ENCODE peak calls at places on chromosomes 16 and 17, in five cellular contexts. U is H1, X is IMR-90, N is trophoblast cell, I is mesenchymal stem cell. Z is an unnamed sample.

GRCh38 chr16:84700518-84701277 is 898 bp downstream of the USP10 start:
- DNase-seq in U (no peak), X (peak), N (peak), I (peak), Z (peak)

GRCh38 chr16:85583491-85584181 is 29.5 kb upstream of the GSE1 start:
- DNase-seq in U (peak), X (peak), N (no peak), I (peak), Z (peak)

GRCh38 chr17:81685108-81685507 is 1.3 kb downstream of the HGS start:
- DNase-seq in U (no peak), X (peak), N (peak), I (peak), Z (no peak)

GRCh38 chr17:36674278-36674650 is 72.9 kb downstream of the MRM1 start:
- DNase-seq in U (no peak), X (no peak), N (no peak), I (no peak), Z (no peak)

GRCh38 chr17:63476494-63476856 is 386 bp upstream of the ACE start:
- DNase-seq in U (no peak), X (no peak), N (peak), I (peak), Z (peak)

GRCh38 chr16:59543641-59544040 is 809.5 kb upstream of the GOT2 start:
- DNase-seq in U (no peak), X (peak), N (no peak), I (no peak), Z (no peak)

GRCh38 chr16:29765167-29766032 is 12.7 kb upstream of the ZG16 start:
- DNase-seq in U (no peak), X (no peak), N (no peak), I (no peak), Z (no peak)

GRCh38 chr17:27290916-27291598 is 2.9 kb upstream of the WSB1 start:
- DNase-seq in U (no peak), X (no peak), N (no peak), I (no peak), Z (no peak)

GRCh38 chr17:40038882-40039513 is 15.2 kb downstream of the MED24 start:
- DNase-seq in U (no peak), X (peak), N (peak), I (peak), Z (no peak)

GRCh38 chr17:78890111-78890897 is 12.7 kb downstream of the CEP295NL start:
- DNase-seq in U (no peak), X (no peak), N (peak), I (no peak), Z (no peak)

GRCh38 chr17:78828470-78829185 is 12.0 kb downstream of the USP36 start:
- DNase-seq in U (no peak), X (peak), N (peak), I (peak), Z (no peak)

GRCh38 chr17:67248291-67248690 is 3.3 kb upstream of the HELZ start:
- DNase-seq in U (no peak), X (no peak), N (no peak), I (no peak), Z (no peak)

GRCh38 chr17:77882481-77883212 is 75.9 kb upstream of the TNRC6C start:
- DNase-seq in U (no peak), X (peak), N (peak), I (peak), Z (no peak)

GRCh38 chr17:8225813-8226535 is 15.6 kb upstream of the AURKB start:
- DNase-seq in U (no peak), X (peak), N (peak), I (peak), Z (peak)

GRCh38 chr16:75226550-75227360 is 8.0 kb downstream of the CTRB1 start:
- DNase-seq in U (no peak), X (no peak), N (peak), I (peak), Z (no peak)

GRCh38 chr17:66508896-66509843 is 206.8 kb downstream of the PRKCA start:
- DNase-seq in U (no peak), X (peak), N (peak), I (peak), Z (no peak)

GRCh38 chr17:61323696-61324539 is 75.7 kb upstream of the TBX2 start:
- DNase-seq in U (no peak), X (peak), N (no peak), I (peak), Z (no peak)

GRCh38 chr16:60241671-60242070 is 1507.6 kb upstream of the GOT2 start:
- DNase-seq in U (no peak), X (no peak), N (no peak), I (no peak), Z (no peak)

GRCh38 chr17:68498479-68499326 is 13.5 kb upstream of the PRKAR1A start:
- DNase-seq in U (no peak), X (no peak), N (no peak), I (no peak), Z (no peak)

GRCh38 chr16:75319513-75320401 is 68.3 kb upstream of the BCAR1 start:
- DNase-seq in U (no peak), X (peak), N (no peak), I (peak), Z (no peak)

GRCh38 chr17:77718669-77718961 is 239.9 kb upstream of the TNRC6C start:
- DNase-seq in U (no peak), X (no peak), N (no peak), I (no peak), Z (no peak)

GRCh38 chr16:5852151-5852550 is 754.6 kb upstream of the EEF2KMT start:
- DNase-seq in U (no peak), X (no peak), N (no peak), I (no peak), Z (no peak)

GRCh38 chr17:77308768-77309726 is 168.3 kb downstream of the SEC14L1 start:
- DNase-seq in U (no peak), X (peak), N (no peak), I (peak), Z (no peak)

GRCh38 chr17:79202476-79202875 is 127.9 kb downstream of the ENGASE start:
- DNase-seq in U (no peak), X (no peak), N (no peak), I (no peak), Z (no peak)

GRCh38 chr17:37064166-37064565 is 115.4 kb downstream of the AATF start:
- DNase-seq in U (no peak), X (no peak), N (no peak), I (no peak), Z (no peak)

GRCh38 chr17:71921726-71922320 is 199.0 kb upstream of the SOX9 start:
- DNase-seq in U (no peak), X (no peak), N (no peak), I (peak), Z (no peak)

GRCh38 chr17:78568494-78569115 is 8.6 kb downstream of the DNAH17 start:
- DNase-seq in U (no peak), X (peak), N (peak), I (peak), Z (no peak)

GRCh38 chr16:56222482-56222997 is 31.3 kb downstream of the GNAO1 start:
- DNase-seq in U (no peak), X (no peak), N (no peak), I (no peak), Z (no peak)

GRCh38 chr16:85157813-85158701 is 45.8 kb upstream of the CIBAR2 start:
- DNase-seq in U (peak), X (no peak), N (no peak), I (peak), Z (peak)

GRCh38 chr17:34990921-34991365 is 10.6 kb downstream of the LIG3 start:
- DNase-seq in U (no peak), X (peak), N (no peak), I (peak), Z (no peak)

GRCh38 chr16:27073733-27074132 is 7.0 kb downstream of the C16orf82 start:
- DNase-seq in U (no peak), X (no peak), N (no peak), I (no peak), Z (no peak)

GRCh38 chr17:13943859-13944258 is 125.4 kb upstream of the COX10 start:
- DNase-seq in U (no peak), X (no peak), N (no peak), I (no peak), Z (no peak)

DNA sequence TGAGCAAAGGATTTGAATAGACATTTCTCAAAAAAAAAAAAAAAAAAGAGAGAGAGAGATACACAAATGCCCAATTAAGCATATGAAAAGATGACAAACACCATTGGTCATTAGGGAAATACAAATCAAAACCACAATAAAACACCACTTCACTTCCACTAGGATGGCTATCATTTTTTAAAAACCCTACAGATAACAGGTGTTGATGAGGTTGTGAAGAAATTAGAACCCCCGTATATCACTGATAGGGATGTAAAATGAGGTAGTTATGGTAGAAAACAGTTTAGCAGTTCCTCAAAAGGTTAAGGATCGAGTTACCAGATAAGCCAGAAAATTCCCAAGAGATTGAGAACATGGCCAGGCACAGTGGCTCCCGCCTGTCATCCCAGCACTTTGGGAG is 2.9 kb downstream of the P2RX5 start:
- DNase-seq in U (no peak), X (no peak), N (no peak), I (no peak), Z (no peak)
- H3K4me3 ChIP-seq in U (no peak), X (no peak), N (no peak), I (no peak), Z (no peak)

GRCh38 chr17:4900231-4901107 is 1.1 kb downstream of the C17orf107 start:
- DNase-seq in U (no peak), X (no peak), N (peak), I (no peak), Z (no peak)
- H2BK5ac ChIP-seq in U (no peak), X (no peak), N (no peak), I (no peak), Z (peak)

GRCh38 chr17:32124985-32125847 is 17.1 kb upstream of the RHOT1 start:
- DNase-seq in U (no peak), X (no peak), N (no peak), I (no peak), Z (no peak)
- H2AFZ ChIP-seq in U (no peak), X (no peak), N (no peak), I (no peak), Z (no peak)

GRCh38 chr16:88083582-88083981 is 132.3 kb downstream of the BANP start:
- DNase-seq in U (no peak), X (peak), N (no peak), I (no peak), Z (no peak)

GRCh38 chr16:88084881-88085280 is 133.6 kb downstream of the BANP start:
- DNase-seq in U (no peak), X (peak), N (no peak), I (peak), Z (no peak)

GRCh38 chr16:88086571-88087516 is 135.6 kb downstream of the BANP start:
- DNase-seq in U (no peak), X (no peak), N (no peak), I (no peak), Z (no peak)

GRCh38 chr16:88088161-88088581 is 136.9 kb downstream of the BANP start:
- DNase-seq in U (no peak), X (peak), N (peak), I (no peak), Z (no peak)

GRCh38 chr16:88087517-88087877 is 136.3 kb downstream of the BANP start:
- DNase-seq in U (no peak), X (no peak), N (no peak), I (no peak), Z (no peak)
- H3K4me3 ChIP-seq in U (no peak), X (no peak), N (no peak), I (no peak), Z (no peak)

Z was measured in neuronal stem cell.